ENCODE peak calls at places on chromosomes 12 and 14, in eight cellular contexts. T, W, C, V, A, B, S and J are unnamed samples. For H3K9me3, the result is how much of the 10 kb centered on the place peaks cover.

GRCh38 chr14:68716698-68717097 is 76.2 kb downstream of the ZFP36L1 start:
- DNase-seq in T (no peak), W (no peak), C (peak), V (no peak), A (no peak), B (peak), S (peak), J (no peak)

GRCh38 chr14:71776463-71777359 is 155.5 kb upstream of the RGS6 start:
- DNase-seq in T (no peak), W (no peak), C (no peak), V (peak), A (no peak), B (no peak), S (peak), J (no peak)

GRCh38 chr14:77271113-77271710 is at the start of gene NGB:
- DNase-seq in T (no peak), W (no peak), C (no peak), V (no peak), A (no peak), B (no peak), S (no peak), J (no peak)

GRCh38 chr12:40105265-40105514 is 691 bp downstream of the SLC2A13 start:
- DNase-seq in T (peak), W (no peak), C (peak), V (no peak), A (no peak), B (no peak), S (no peak), J (no peak)

GRCh38 chr14:90536092-90536491 is 139.3 kb downstream of the CALM1 start:
- DNase-seq in T (peak), W (no peak), C (no peak), V (peak), A (no peak), B (no peak), S (peak), J (no peak)

GRCh38 chr12:29333178-29333577 is 47.8 kb downstream of the ERGIC2 start:
- DNase-seq in T (no peak), W (no peak), C (no peak), V (no peak), A (no peak), B (no peak), S (no peak), J (no peak)

GRCh38 chr12:118783703-118784102 is 197.6 kb upstream of the SRRM4 start:
- DNase-seq in T (no peak), W (no peak), C (no peak), V (no peak), A (no peak), B (no peak), S (no peak), J (no peak)

GRCh38 chr12:113244015-113244983 is 23.0 kb downstream of the TPCN1 start:
- DNase-seq in T (peak), W (no peak), C (peak), V (no peak), A (no peak), B (peak), S (no peak), J (peak)

GRCh38 chr14:77148510-77149231 is 7.1 kb upstream of the ZDHHC22 start:
- DNase-seq in T (no peak), W (peak), C (no peak), V (no peak), A (no peak), B (no peak), S (no peak), J (no peak)

GRCh38 chr12:84858796-84859195 is 53.8 kb downstream of the SLC6A15 start:
- DNase-seq in T (no peak), W (no peak), C (no peak), V (no peak), A (no peak), B (no peak), S (no peak), J (no peak)

GRCh38 chr14:101874001-101874400 is 90.4 kb upstream of the DYNC1H1 start:
- DNase-seq in T (no peak), W (no peak), C (no peak), V (no peak), A (no peak), B (no peak), S (no peak), J (no peak)

GRCh38 chr12:55392032-55392795 is 8.1 kb upstream of the OR6C65 start:
- DNase-seq in T (no peak), W (peak), C (no peak), V (no peak), A (no peak), B (no peak), S (no peak), J (no peak)

GRCh38 chr14:20671597-20672283 is 12.6 kb upstream of the RNASE4 start:
- DNase-seq in T (no peak), W (no peak), C (no peak), V (no peak), A (no peak), B (no peak), S (no peak), J (no peak)

GRCh38 chr12:462936-463705 is 3.4 kb downstream of the B4GALNT3 start:
- DNase-seq in T (no peak), W (no peak), C (no peak), V (no peak), A (no peak), B (peak), S (no peak), J (peak)

GRCh38 chr12:47114481-47114892 is 34.7 kb upstream of the AMIGO2 start:
- DNase-seq in T (no peak), W (no peak), C (no peak), V (no peak), A (no peak), B (no peak), S (no peak), J (no peak)

GRCh38 chr14:103861413-103862392 is 14.3 kb upstream of the PPP1R13B start:
- DNase-seq in T (peak), W (no peak), C (no peak), V (peak), A (no peak), B (peak), S (no peak), J (no peak)

GRCh38 chr14:54173782-54174181 is 217.2 kb upstream of the BMP4 start:
- DNase-seq in T (peak), W (no peak), C (no peak), V (peak), A (no peak), B (no peak), S (no peak), J (no peak)

GRCh38 chr14:58677525-58677924 is 39.8 kb downstream of the DACT1 start:
- DNase-seq in T (no peak), W (no peak), C (no peak), V (no peak), A (no peak), B (no peak), S (no peak), J (no peak)

GRCh38 chr12:13196302-13196921 is at the start of gene EMP1:
- DNase-seq in T (peak), W (no peak), C (peak), V (peak), A (peak), B (peak), S (no peak), J (peak)

GRCh38 chr12:50568338-50569155 is 63.8 kb downstream of the DIP2B start:
- DNase-seq in T (no peak), W (no peak), C (no peak), V (peak), A (no peak), B (no peak), S (no peak), J (no peak)

GRCh38 chr14:20501346-20501745 is 4.0 kb upstream of the RNASE10 start:
- DNase-seq in T (no peak), W (no peak), C (no peak), V (peak), A (no peak), B (no peak), S (no peak), J (peak)

GRCh38 chr12:30323008-30323407 is 372.7 kb downstream of the IPO8 start:
- DNase-seq in T (no peak), W (no peak), C (no peak), V (no peak), A (no peak), B (no peak), S (no peak), J (no peak)

GRCh38 chr14:63499701-63500250 is 43.4 kb downstream of the PPP2R5E start:
- DNase-seq in T (no peak), W (no peak), C (no peak), V (peak), A (no peak), B (no peak), S (no peak), J (no peak)

GRCh38 chr14:53338192-53338591 is 185.1 kb upstream of the DDHD1 start:
- DNase-seq in T (no peak), W (no peak), C (no peak), V (peak), A (no peak), B (no peak), S (no peak), J (no peak)

GRCh38 chr12:24970177-24970576 is 21.3 kb upstream of the BCAT1 start:
- DNase-seq in T (no peak), W (no peak), C (no peak), V (no peak), A (no peak), B (no peak), S (no peak), J (no peak)

GRCh38 chr12:685388-685787 is 22.1 kb upstream of the NINJ2 start:
- DNase-seq in T (no peak), W (no peak), C (no peak), V (no peak), A (peak), B (peak), S (no peak), J (peak)

GRCh38 chr14:59897757-59898383 is 22.1 kb upstream of the LRRC9 start:
- DNase-seq in T (no peak), W (peak), C (no peak), V (peak), A (no peak), B (peak), S (peak), J (peak)

GRCh38 chr12:7609480-7609879 is 56.2 kb downstream of the APOBEC1 start:
- DNase-seq in T (no peak), W (no peak), C (no peak), V (peak), A (no peak), B (no peak), S (no peak), J (peak)

GRCh38 chr12:96948782-96949181 is 41.7 kb downstream of the NEDD1 start:
- DNase-seq in T (no peak), W (no peak), C (no peak), V (no peak), A (no peak), B (no peak), S (no peak), J (no peak)

GRCh38 chr12:71250186-71250585 is 92.4 kb upstream of the TSPAN8 start:
- DNase-seq in T (no peak), W (no peak), C (no peak), V (no peak), A (no peak), B (no peak), S (no peak), J (peak)

GRCh38 chr14:61003571-61003970 is 22.5 kb downstream of the SLC38A6 start:
- DNase-seq in T (no peak), W (no peak), C (no peak), V (peak), A (no peak), B (no peak), S (no peak), J (peak)

GRCh38 chr12:113443030-113443539 is 20.9 kb downstream of the SDSL start:
- DNase-seq in T (no peak), W (no peak), C (no peak), V (no peak), A (no peak), B (no peak), S (no peak), J (no peak)

GRCh38 chr14:42421377-42422078 is 814.9 kb downstream of the LRFN5 start:
- DNase-seq in T (no peak), W (no peak), C (no peak), V (no peak), A (no peak), B (no peak), S (no peak), J (no peak)

GRCh38 chr12:109771746-109772621 is 58.4 kb downstream of the FAM222A start:
- DNase-seq in T (no peak), W (peak), C (no peak), V (no peak), A (no peak), B (no peak), S (peak), J (no peak)

GRCh38 chr12:33596061-33596460 is 156.4 kb upstream of the SYT10 start:
- DNase-seq in T (no peak), W (no peak), C (no peak), V (no peak), A (no peak), B (no peak), S (no peak), J (peak)

GRCh38 chr12:75848533-75848932 is 183.0 kb downstream of the PHLDA1 start:
- DNase-seq in T (no peak), W (no peak), C (no peak), V (peak), A (no peak), B (no peak), S (no peak), J (no peak)

GRCh38 chr14:55309154-55309553 is 37.9 kb downstream of the FBXO34 start:
- DNase-seq in T (no peak), W (no peak), C (no peak), V (no peak), A (no peak), B (no peak), S (no peak), J (no peak)

GRCh38 chr14:59254146-59254910 is 65.9 kb downstream of the DAAM1 start:
- DNase-seq in T (peak), W (no peak), C (peak), V (peak), A (no peak), B (peak), S (no peak), J (peak)

GRCh38 chr14:41899416-41899815 is 292.7 kb downstream of the LRFN5 start:
- DNase-seq in T (no peak), W (no peak), C (no peak), V (peak), A (no peak), B (no peak), S (no peak), J (no peak)

GRCh38 chr12:127717293-127717692 is 549.7 kb upstream of the TMEM132C start:
- DNase-seq in T (no peak), W (no peak), C (no peak), V (peak), A (no peak), B (no peak), S (no peak), J (no peak)

GRCh38 chr12:127712561-127712960 is 554.4 kb upstream of the TMEM132C start:
- DNase-seq in T (no peak), W (no peak), C (no peak), V (no peak), A (no peak), B (no peak), S (no peak), J (no peak)

GRCh38 chr12:127720334-127720733 is 546.6 kb upstream of the TMEM132C start:
- DNase-seq in T (no peak), W (no peak), C (no peak), V (no peak), A (no peak), B (no peak), S (no peak), J (no peak)

GRCh38 chr12:127711108-127711507 is 555.9 kb upstream of the TMEM132C start:
- DNase-seq in T (no peak), W (peak), C (no peak), V (peak), A (no peak), B (no peak), S (no peak), J (no peak)

GRCh38 chr12:127716181-127716580 is 550.8 kb upstream of the TMEM132C start:
- DNase-seq in T (no peak), W (no peak), C (no peak), V (no peak), A (no peak), B (no peak), S (no peak), J (no peak)
- H3K9me3 ChIP-seq in T (under half), W (under half), C (under half), V (under half), A (under half), B (under half), S (under half), J (under half)

DNA sequence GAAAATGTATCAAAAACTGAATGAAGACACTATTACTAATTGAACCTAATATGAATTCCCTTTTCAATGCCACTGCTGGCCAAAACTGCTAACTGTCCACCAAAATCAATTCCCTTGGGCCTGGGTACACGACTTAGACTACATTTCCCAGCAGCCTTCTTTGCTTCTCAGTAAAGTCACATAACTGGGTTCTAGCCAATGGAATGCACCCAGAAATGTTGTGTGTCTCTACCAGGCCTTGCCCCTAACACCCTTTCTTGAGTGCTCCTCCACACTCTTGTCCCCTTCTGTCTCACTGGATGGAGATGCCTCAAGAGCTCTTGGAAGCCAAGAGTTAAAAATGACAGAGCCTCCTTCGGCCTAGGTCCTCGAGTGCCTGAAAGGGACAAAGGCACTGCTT is 156.8 kb downstream of the PPM1H start:
- DNase-seq in T (no peak), W (no peak), C (no peak), V (no peak), A (no peak), B (no peak), S (no peak), J (no peak)
- H3K9me3 ChIP-seq in T (under half), W (under half), C (under half), V (under half), A (under half), B (under half), S (under half), J (under half)

DNA sequence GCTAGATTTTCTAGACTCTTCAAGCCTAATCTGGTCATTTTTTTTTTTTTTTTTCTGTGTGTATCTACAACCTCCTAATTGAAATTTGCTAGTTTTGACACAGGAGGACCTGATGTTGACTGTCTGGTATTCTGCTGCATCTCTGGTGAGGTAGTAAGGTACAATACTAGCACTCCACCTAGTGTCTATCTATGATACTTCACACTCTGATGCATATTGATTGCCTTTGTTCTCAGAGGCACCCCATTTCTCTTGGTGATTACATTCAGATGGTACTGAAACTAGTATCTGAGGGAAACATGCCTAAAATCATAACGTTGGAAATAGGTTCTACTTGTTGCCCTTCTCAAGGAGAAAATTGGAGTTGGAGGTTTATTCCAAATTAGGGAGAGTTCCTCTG is 930.5 kb upstream of the NOVA1 start:
- DNase-seq in T (no peak), W (no peak), C (no peak), V (peak), A (no peak), B (no peak), S (no peak), J (no peak)
- H3K9me3 ChIP-seq in T (under half), W (under half), C (under half), V (under half), A (under half), B (under half), S (under half), J (under half)

GRCh38 chr14:106414464-106414863 is 888.1 kb downstream of the TMEM121 start:
- DNase-seq in T (no peak), W (no peak), C (no peak), V (no peak), A (no peak), B (no peak), S (no peak), J (no peak)

GRCh38 chr14:106422066-106422465 is 895.7 kb downstream of the TMEM121 start:
- DNase-seq in T (no peak), W (no peak), C (no peak), V (no peak), A (no peak), B (no peak), S (no peak), J (no peak)

GRCh38 chr14:106419432-106419831 is 893.0 kb downstream of the TMEM121 start:
- DNase-seq in T (no peak), W (no peak), C (no peak), V (no peak), A (no peak), B (no peak), S (no peak), J (no peak)

GRCh38 chr14:106417224-106418049 is 891.1 kb downstream of the TMEM121 start:
- DNase-seq in T (peak), W (peak), C (no peak), V (peak), A (peak), B (peak), S (peak), J (no peak)
- H3K9me3 ChIP-seq in T (under half), W (under half), C (under half), V (under half), A (under half), B (under half), S (under half), J (under half)

GRCh38 chr12:132953163-132953425 is 3.0 kb downstream of the ZNF605 start:
- DNase-seq in T (no peak), W (no peak), C (no peak), V (no peak), A (no peak), B (no peak), S (no peak), J (no peak)
- H3K9me3 ChIP-seq in T (under half), W (under half), C (under half), V (under half), A (under half), B (under half), S (under half), J (under half)

GRCh38 chr14:66575939-66576338 is 68.0 kb downstream of the GPHN start:
- DNase-seq in T (no peak), W (no peak), C (no peak), V (no peak), A (no peak), B (no peak), S (no peak), J (no peak)
- H3K9me3 ChIP-seq in T (under half), W (under half), C (under half), V (under half), A (under half), B (under half), S (under half), J (under half)

GRCh38 chr14:106808458-106808857 is 1282.1 kb downstream of the TMEM121 start:
- DNase-seq in T (no peak), W (no peak), C (no peak), V (no peak), A (no peak), B (no peak), S (no peak), J (no peak)

GRCh38 chr14:106807493-106807892 is 1281.1 kb downstream of the TMEM121 start:
- DNase-seq in T (no peak), W (no peak), C (no peak), V (no peak), A (no peak), B (no peak), S (no peak), J (no peak)

GRCh38 chr14:106811167-106811566 is 1284.8 kb downstream of the TMEM121 start:
- DNase-seq in T (no peak), W (no peak), C (no peak), V (no peak), A (no peak), B (no peak), S (no peak), J (no peak)

GRCh38 chr14:106809615-106810014 is 1283.2 kb downstream of the TMEM121 start:
- DNase-seq in T (no peak), W (no peak), C (no peak), V (no peak), A (no peak), B (no peak), S (no peak), J (no peak)

GRCh38 chr14:106808907-106809306 is 1282.5 kb downstream of the TMEM121 start:
- DNase-seq in T (no peak), W (no peak), C (no peak), V (no peak), A (no peak), B (no peak), S (no peak), J (no peak)
- H3K9me3 ChIP-seq in T (under half), W (half or more), C (under half), V (under half), A (under half), B (under half), S (under half), J (under half)

DNA sequence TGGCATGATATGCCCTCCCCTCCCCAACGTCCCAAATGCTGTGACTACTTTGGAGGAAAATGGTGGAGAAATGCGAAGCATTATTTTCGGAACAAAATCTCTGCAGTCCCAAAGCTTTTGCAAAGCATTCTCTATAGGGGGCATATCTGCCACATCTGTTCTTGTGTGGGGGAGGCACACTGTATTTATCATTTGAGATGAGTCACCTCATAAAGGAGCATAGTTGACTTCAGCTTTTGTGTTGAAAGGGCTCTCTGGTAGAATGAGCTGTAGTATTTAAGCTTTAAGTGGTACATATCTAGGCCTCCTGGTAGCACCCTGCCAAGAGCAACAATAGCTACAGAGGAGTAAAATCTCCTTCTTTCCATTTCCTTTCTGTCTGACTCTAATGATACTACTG is 447.5 kb downstream of the ADAMTS20 start:
- DNase-seq in T (no peak), W (no peak), C (no peak), V (peak), A (no peak), B (no peak), S (no peak), J (peak)
- H3K9me3 ChIP-seq in T (under half), W (under half), C (under half), V (under half), A (under half), B (under half), S (under half), J (under half)